ENCODE peak calls at places on chromosomes 12 and 14, in eight cellular contexts. Z is psoas muscle; Y is cardiac muscle cell; L is naive thymus-derived CD4-positive, alpha-beta T cell; Q is aorta; A is mammary epithelial cell; U is fibroblast of lung; C is breast epithelium. D is an unnamed sample.

GRCh38 chr14:69658664-69659261 is 47.4 kb downstream of the SUSD6 start:
- DNase-seq in Q (no peak), Y (no peak), L (no peak), A (peak; percentile 88), Z (no peak), C (no peak), U (no peak), D (no peak)

GRCh38 chr12:1007276-1007675 is 16.3 kb downstream of the ERC1 start:
- DNase-seq in L (no peak), Q (no peak), Z (no peak), U (no peak), Y (no peak), C (no peak), A (no peak), D (no peak)

GRCh38 chr12:91825999-91826398 is 319.6 kb downstream of the BTG1 start:
- DNase-seq in Y (no peak), U (no peak), C (no peak), A (no peak), Z (no peak), L (no peak), Q (no peak), D (no peak)

GRCh38 chr12:1429980-1430379 is 164.4 kb downstream of the FBXL14 start:
- DNase-seq in Y (no peak), Z (no peak), L (no peak), Q (no peak), A (peak; percentile 52), U (peak; percentile 87), C (no peak), D (no peak)

GRCh38 chr12:28132398-28132797 is 57.9 kb upstream of the CCDC91 start:
- DNase-seq in A (no peak), Y (no peak), L (no peak), Q (no peak), C (no peak), U (no peak), Z (no peak), D (no peak)

GRCh38 chr14:60757617-60758016 is 23.1 kb downstream of the MNAT1 start:
- DNase-seq in A (peak; percentile 82), Z (no peak), Y (no peak), Q (no peak), C (no peak), U (peak; percentile 78), L (no peak), D (no peak)

GRCh38 chr12:57893460-57894353 is 47.2 kb upstream of the CTDSP2 start:
- DNase-seq in U (peak; percentile 97), L (no peak), Y (peak; percentile 85), Z (peak; percentile 96), A (no peak), Q (peak; percentile 93), C (peak; percentile 92), D (peak; percentile 95)

GRCh38 chr12:111268738-111269572 is 99.9 kb downstream of the PHETA1 start:
- DNase-seq in Z (no peak), L (no peak), Q (no peak), U (no peak), C (no peak), Y (no peak), A (no peak), D (no peak)

GRCh38 chr14:99521176-99522024 is 40.2 kb downstream of the CCNK start:
- DNase-seq in Z (peak; percentile 41), Q (peak; percentile 33), L (no peak), A (no peak), C (no peak), Y (no peak), U (no peak), D (no peak)

GRCh38 chr12:124545508-124546418 is 21.6 kb downstream of the NCOR2 start:
- DNase-seq in U (no peak), C (no peak), Y (no peak), L (no peak), Q (peak; percentile 78), A (no peak), Z (no peak), D (no peak)

GRCh38 chr14:51676549-51676948 is 24.8 kb downstream of the FRMD6 start:
- DNase-seq in U (no peak), L (no peak), Q (no peak), Y (no peak), C (no peak), Z (no peak), A (peak; percentile 84), D (no peak)

GRCh38 chr12:74897425-74898211 is 312.0 kb downstream of the KCNC2 start:
- DNase-seq in Y (no peak), C (no peak), L (no peak), A (peak; percentile 78), Z (no peak), U (no peak), Q (no peak), D (no peak)

GRCh38 chr12:3673960-3674708 is 78.8 kb downstream of the CRACR2A start:
- DNase-seq in Q (no peak), U (no peak), C (no peak), Y (no peak), L (no peak), A (no peak), Z (no peak), D (no peak)

GRCh38 chr12:81815611-81816010 is 56.5 kb upstream of the PPFIA2 start:
- DNase-seq in L (no peak), C (no peak), Z (no peak), U (no peak), Q (no peak), A (no peak), Y (no peak), D (no peak)

GRCh38 chr12:6340745-6341438 is 984 bp downstream of the TNFRSF1A start:
- DNase-seq in L (no peak), Q (peak; percentile 62), A (peak; percentile 16), Y (no peak), U (no peak), C (no peak), Z (peak; percentile 67), D (no peak)

GRCh38 chr12:6338955-6339761 is 2.7 kb downstream of the TNFRSF1A start:
- DNase-seq in U (peak; percentile 39), Y (no peak), C (no peak), L (no peak), Z (no peak), Q (no peak), A (no peak), D (no peak)

GRCh38 chr12:6343518-6343917 is 1.6 kb upstream of the TNFRSF1A start:
- DNase-seq in U (no peak), Y (no peak), C (no peak), Q (peak; percentile 58), L (no peak), Z (no peak), A (no peak), D (no peak)

GRCh38 chr12:6342140-6342889 is 439 bp upstream of the TNFRSF1A start:
- DNase-seq in Y (no peak), U (no peak), Z (no peak), C (no peak), A (peak; percentile 20), L (no peak), Q (no peak), D (no peak)

GRCh38 chr12:6341439-6342139 is at the start of gene TNFRSF1A:
- DNase-seq in L (peak; percentile 53), A (peak; percentile 74), Y (peak; percentile 64), Q (peak; percentile 90), Z (peak; percentile 85), U (peak; percentile 90), C (no peak), D (peak; percentile 62)
- H3K4me1 ChIP-seq in L (peaks cover 56% of the 10 kb centered on the region), A (peaks cover 62% of the 10 kb centered on the region), Y (peaks cover 39% of the 10 kb centered on the region), Q (peaks cover 3% of the 10 kb centered on the region), Z (peaks cover 46% of the 10 kb centered on the region), U (peaks cover 42% of the 10 kb centered on the region), C (peaks cover 16% of the 10 kb centered on the region), D (peaks cover 51% of the 10 kb centered on the region)

DNA sequence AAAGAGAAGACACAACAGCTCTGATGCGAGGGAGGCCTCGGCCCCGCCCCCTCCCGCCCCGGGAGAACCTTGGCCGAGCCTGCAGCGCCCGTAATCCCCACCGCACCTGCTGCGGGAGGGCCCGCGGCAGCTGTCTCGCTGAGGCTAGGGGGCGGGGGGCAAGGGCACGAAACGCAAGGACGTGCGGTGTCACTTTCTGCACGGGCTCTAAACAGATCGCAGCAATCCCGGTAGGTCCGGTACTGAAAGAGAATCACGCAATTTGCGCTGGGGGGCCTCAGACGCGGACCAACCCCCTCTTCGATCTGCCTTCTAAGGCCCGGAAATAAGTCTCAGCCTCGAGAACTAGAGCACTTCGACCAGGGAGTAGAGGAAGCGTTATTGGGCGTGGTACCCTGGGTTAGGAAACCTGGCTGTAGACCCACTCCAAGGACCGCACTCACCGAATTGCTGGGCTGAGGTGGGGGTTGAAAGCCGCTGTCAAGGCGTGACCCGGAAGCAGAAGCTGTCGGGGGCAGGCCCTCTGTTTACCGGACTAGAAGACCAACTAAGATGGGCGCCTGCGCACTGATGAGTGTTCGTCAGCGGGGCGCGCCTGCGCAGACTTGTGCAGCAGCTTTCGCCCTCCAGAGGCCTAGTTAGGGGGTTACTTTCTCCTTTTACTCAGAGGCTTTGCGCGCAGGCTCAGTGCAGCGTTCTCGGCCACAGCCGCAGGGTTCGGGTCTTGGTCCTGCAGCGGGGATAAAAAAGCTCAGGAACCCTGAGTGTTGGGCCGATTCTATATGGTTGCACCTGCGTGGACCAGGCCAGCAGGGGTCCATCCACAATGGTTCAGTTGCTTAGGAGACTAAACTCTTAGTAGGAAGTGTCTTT is at the start of gene ASB8:
- DNase-seq in U (peak; percentile 98), C (peak; percentile 97), Z (peak; percentile 100), A (peak; percentile 94), Q (peak; percentile 99), L (peak; percentile 98), Y (peak; percentile 99), D (peak; percentile 99)
- H3K27ac ChIP-seq in U (peak within 1 kb of the TSS; percentile 32), C (peak within 1 kb of the TSS; percentile 92), Z (peak within 1 kb of the TSS; percentile 97), A (peak within 1 kb of the TSS; percentile 41), Q (no peak within 1 kb of the TSS), L (peak within 1 kb of the TSS; percentile 84), Y (peak within 1 kb of the TSS; percentile 88), D (peak within 1 kb of the TSS; percentile 88)

DNA sequence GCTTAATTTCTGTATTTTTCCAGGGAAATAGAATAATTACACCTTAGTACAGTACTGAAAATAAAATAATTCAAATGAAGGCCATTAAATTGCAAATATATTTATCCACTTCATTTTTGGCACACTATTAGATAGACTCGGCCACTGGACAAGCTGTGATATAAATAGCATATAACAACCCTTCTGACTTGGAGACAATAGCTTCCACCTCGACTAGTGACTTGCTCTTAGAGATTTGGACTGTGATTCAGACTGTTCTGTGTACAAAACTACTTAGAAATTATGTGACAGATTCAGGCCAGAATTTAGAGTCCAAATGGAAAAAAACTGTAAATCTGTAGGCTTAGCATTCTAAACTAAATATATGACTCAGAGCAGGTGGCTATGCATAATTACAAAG is 949.9 kb downstream of the LRFN5 start:
- DNase-seq in U (no peak), Q (no peak), C (no peak), L (no peak), Y (peak; percentile 4), Z (no peak), A (no peak), D (no peak)
- H3K9me3 ChIP-seq in U (no peaks in the 10 kb centered on the region), Q (no peaks in the 10 kb centered on the region), C (no peaks in the 10 kb centered on the region), L (no peaks in the 10 kb centered on the region), Y (no peaks in the 10 kb centered on the region), Z (no peaks in the 10 kb centered on the region), A (peaks cover 12% of the 10 kb centered on the region), D (no peaks in the 10 kb centered on the region)

GRCh38 chr12:108115746-108116125 is 13.4 kb upstream of the WSCD2 start:
- DNase-seq in Z (no peak), L (no peak), U (no peak), Q (no peak), A (no peak), Y (no peak), C (no peak), D (no peak)
- H3K4me1 ChIP-seq in Z (no peaks in the 10 kb centered on the region), L (no peaks in the 10 kb centered on the region), U (no peaks in the 10 kb centered on the region), Q (no peaks in the 10 kb centered on the region), A (peaks cover 15% of the 10 kb centered on the region), Y (peaks cover 14% of the 10 kb centered on the region), C (no peaks in the 10 kb centered on the region), D (peaks cover 11% of the 10 kb centered on the region)